ENCODE peak calls at places on chromosomes 3 and 15, in nine cellular contexts. U is bronchial epithelial cell, X is psoas muscle, D is AG04450, K is hepatocyte, R is cardiac muscle cell, V is right lobe of liver, O is PC-3, F is adipocyte. P is an unnamed sample.

GRCh38 chr15:92883643-92884458 is 16.3 kb upstream of the CHD2 start:
- DNase-seq in U (peak; percentile 26), X (no peak), D (no peak), K (peak; percentile 32), R (peak; percentile 60), V (no peak), O (no peak), F (peak; percentile 55), P (no peak)

GRCh38 chr3:101010316-101010715 is 17.1 kb upstream of the ABI3BP start:
- DNase-seq in U (peak; percentile 61), X (no peak), D (no peak), K (no peak), R (peak; percentile 7), V (no peak), O (no peak), F (peak; percentile 49), P (no peak)

GRCh38 chr3:36214460-36214859 is 165.8 kb upstream of the STAC start:
- DNase-seq in U (no peak), X (no peak), D (no peak), K (no peak), R (no peak), V (no peak), O (no peak), F (peak; percentile 25), P (no peak)

GRCh38 chr3:5729852-5730251 is 542.3 kb downstream of the EDEM1 start:
- DNase-seq in U (no peak), X (no peak), D (no peak), K (no peak), R (no peak), V (no peak), O (no peak), F (no peak), P (no peak)

GRCh38 chr3:129618186-129618820 is 11.8 kb upstream of the PLXND1 start:
- DNase-seq in U (no peak), X (no peak), D (no peak), K (no peak), R (no peak), V (peak; percentile 23), O (no peak), F (no peak), P (no peak)

GRCh38 chr15:68311464-68311835 is 33.9 kb downstream of the FEM1B start:
- DNase-seq in U (no peak), X (no peak), D (no peak), K (no peak), R (no peak), V (no peak), O (no peak), F (no peak), P (no peak)

GRCh38 chr3:58637509-58637908 is 29.1 kb downstream of the FAM3D start:
- DNase-seq in U (no peak), X (no peak), D (no peak), K (no peak), R (no peak), V (no peak), O (no peak), F (no peak), P (no peak)

GRCh38 chr3:38458796-38459498 is 5.3 kb downstream of the ACVR2B start:
- DNase-seq in U (peak; percentile 57), X (peak; percentile 68), D (no peak), K (no peak), R (peak; percentile 39), V (peak; percentile 77), O (peak; percentile 66), F (peak; percentile 79), P (peak; percentile 83)

GRCh38 chr3:175287361-175287963 is 428.3 kb downstream of the NAALADL2 start:
- DNase-seq in U (no peak), X (no peak), D (no peak), K (no peak), R (no peak), V (no peak), O (no peak), F (peak; percentile 42), P (no peak)

DNA sequence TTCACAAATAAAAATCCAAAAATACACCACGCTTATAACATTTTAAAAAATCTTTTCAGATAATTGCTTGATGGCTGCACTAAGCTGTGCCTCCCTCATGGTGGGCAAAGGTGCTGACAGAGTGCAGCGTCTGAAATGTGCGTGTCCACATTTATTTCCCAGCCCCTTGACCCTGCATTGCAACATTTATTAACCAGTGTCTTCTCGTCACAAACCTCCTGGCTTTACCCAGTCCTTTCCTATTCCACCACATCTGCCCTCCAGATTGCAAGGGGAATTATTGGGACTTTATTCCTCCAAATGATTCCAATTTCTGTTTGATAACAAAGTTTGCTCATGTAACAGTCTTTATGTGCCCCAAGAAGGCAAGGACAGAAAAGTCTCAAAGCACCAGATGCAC is 5.5 kb downstream of the RASGRP1 start:
- DNase-seq in U (no peak), X (no peak), D (no peak), K (no peak), R (no peak), V (no peak), O (no peak), F (no peak), P (no peak)
- H3K4me3 ChIP-seq in U (no peak overlapping the region), X (no peak overlapping the region), D (no peak overlapping the region), K (no peak overlapping the region), R (no peak overlapping the region), V (no peak overlapping the region), O (no peak overlapping the region), F (no peak overlapping the region), P (no peak overlapping the region)

GRCh38 chr3:10443272-10443671 is 62.1 kb downstream of the ATP2B2 start:
- DNase-seq in U (no peak), X (no peak), D (no peak), K (no peak), R (no peak), V (no peak), O (no peak), F (no peak), P (no peak)
- H3K27me3 ChIP-seq in U (peaks cover 1% of the 10 kb centered on the region), X (no peaks in the 10 kb centered on the region), D (peaks cover 23% of the 10 kb centered on the region), K (peaks cover 12% of the 10 kb centered on the region), R (peaks cover 8% of the 10 kb centered on the region), V (no peaks in the 10 kb centered on the region), O (peaks cover 37% of the 10 kb centered on the region), F (peaks cover 16% of the 10 kb centered on the region), P (no peaks in the 10 kb centered on the region)

GRCh38 chr3:112615942-112616731 is 24.8 kb downstream of the CCDC80 start:
- DNase-seq in U (no peak), X (no peak), D (no peak), K (no peak), R (no peak), V (no peak), O (no peak), F (no peak), P (no peak)

GRCh38 chr3:112623213-112623612 is 17.7 kb downstream of the CCDC80 start:
- DNase-seq in U (no peak), X (no peak), D (no peak), K (no peak), R (no peak), V (no peak), O (peak; percentile 63), F (no peak), P (no peak)

GRCh38 chr3:112623717-112624116 is 17.2 kb downstream of the CCDC80 start:
- DNase-seq in U (peak; percentile 86), X (no peak), D (no peak), K (no peak), R (no peak), V (no peak), O (peak; percentile 90), F (no peak), P (no peak)

DNA sequence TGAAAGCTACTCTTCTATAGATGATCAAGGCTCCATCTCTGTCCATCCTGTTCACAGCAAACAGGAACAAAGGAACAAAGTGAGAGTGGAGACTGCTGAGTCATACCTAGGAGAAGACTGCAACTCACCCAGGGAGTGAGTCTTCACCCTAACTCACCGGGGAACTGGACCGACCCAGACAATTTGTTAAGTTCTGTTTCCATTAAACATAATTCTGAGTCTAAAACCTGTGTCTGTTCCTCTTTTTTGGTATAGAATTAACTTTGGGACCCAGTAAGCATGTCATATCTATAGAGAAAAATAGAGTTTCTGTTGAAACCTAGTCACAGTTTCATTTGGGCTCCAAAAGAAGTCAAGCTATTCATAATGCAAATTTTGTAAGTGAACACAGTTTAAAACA is 21.6 kb downstream of the CCDC80 start:
- DNase-seq in U (peak; percentile 61), X (no peak), D (no peak), K (no peak), R (no peak), V (no peak), O (peak; percentile 32), F (no peak), P (no peak)
- H3K4me3 ChIP-seq in U (no peak overlapping the region), X (no peak overlapping the region), D (no peak overlapping the region), K (no peak overlapping the region), R (no peak overlapping the region), V (no peak overlapping the region), O (no peak overlapping the region), F (no peak overlapping the region), P (no peak overlapping the region)

DNA sequence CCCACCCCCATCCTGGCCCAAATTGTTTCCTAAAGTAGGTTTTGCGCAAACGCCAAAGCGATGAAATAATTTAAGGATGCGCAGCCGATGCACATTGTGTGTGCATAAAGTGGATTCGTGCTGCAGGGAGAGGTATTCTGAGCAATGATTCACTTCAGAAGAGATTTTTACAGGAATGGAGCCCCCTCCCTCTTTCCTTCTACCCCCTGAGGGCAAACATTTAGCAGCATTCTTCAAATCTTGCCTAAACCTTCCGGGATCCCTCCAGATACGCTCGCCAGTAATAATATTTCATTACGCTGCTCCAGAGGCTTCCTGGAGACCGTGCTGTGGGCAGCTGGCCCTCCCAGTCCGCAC is 14.6 kb downstream of the ZIC4 start:
- DNase-seq in U (no peak), X (no peak), D (no peak), K (no peak), R (no peak), V (no peak), O (no peak), F (no peak), P (no peak)
- H3K27me3 ChIP-seq in U (peaks cover 61% of the 10 kb centered on the region), X (peaks cover 63% of the 10 kb centered on the region), D (peaks cover 98% of the 10 kb centered on the region), K (peaks cover 100% of the 10 kb centered on the region), R (peaks cover 100% of the 10 kb centered on the region), V (peaks cover 9% of the 10 kb centered on the region), O (peaks cover 71% of the 10 kb centered on the region), F (peaks cover 86% of the 10 kb centered on the region), P (no peaks in the 10 kb centered on the region)

GRCh38 chr3:186097663-186098451 is 11.0 kb downstream of the ETV5 start:
- DNase-seq in U (peak; percentile 81), X (peak; percentile 29), D (no peak), K (peak; percentile 87), R (peak; percentile 93), V (peak; percentile 55), O (peak; percentile 80), F (peak; percentile 76), P (peak; percentile 80)

GRCh38 chr3:186096295-186096694 is 12.6 kb downstream of the ETV5 start:
- DNase-seq in U (no peak), X (no peak), D (no peak), K (no peak), R (peak; percentile 24), V (no peak), O (no peak), F (no peak), P (no peak)

GRCh38 chr3:186098740-186099139 is 10.1 kb downstream of the ETV5 start:
- DNase-seq in U (no peak), X (no peak), D (no peak), K (no peak), R (no peak), V (no peak), O (no peak), F (peak; percentile 48), P (no peak)

GRCh38 chr3:186095584-186096061 is 13.3 kb downstream of the ETV5 start:
- DNase-seq in U (no peak), X (no peak), D (no peak), K (no peak), R (no peak), V (peak; percentile 31), O (no peak), F (no peak), P (no peak)

DNA sequence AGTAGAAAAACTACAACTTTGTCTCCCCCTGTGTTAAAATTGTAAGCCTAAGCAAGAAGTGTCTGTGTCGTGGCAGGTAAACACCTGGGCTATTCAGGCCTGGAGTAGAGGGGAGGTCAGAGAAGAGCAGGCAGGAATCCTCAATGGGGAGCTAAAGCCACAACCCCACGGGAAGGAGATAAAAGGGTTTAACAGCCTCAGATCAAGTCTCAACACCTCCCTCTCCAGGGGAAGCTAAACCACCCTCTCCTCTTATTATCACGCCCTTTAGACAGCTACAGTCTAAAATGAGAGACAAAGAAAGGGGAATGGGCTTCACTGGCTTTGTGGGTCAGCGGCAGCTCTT is 11.6 kb downstream of the ETV5 start:
- DNase-seq in U (no peak), X (no peak), D (no peak), K (no peak), R (no peak), V (no peak), O (no peak), F (no peak), P (no peak)
- H3K4me3 ChIP-seq in U (peak overlapping the region; percentile 7), X (peak overlapping the region; percentile 63), D (no peak overlapping the region), K (no peak overlapping the region), R (peak overlapping the region; percentile 7), V (peak overlapping the region; percentile 40), O (peak overlapping the region; percentile 56), F (peak overlapping the region; percentile 79), P (no peak overlapping the region)

P was measured in MG63.